ENCODE peak calls at places on chromosomes 2 and 18, in ten cellular contexts. S is Karpas-422, C is psoas muscle, T is A549, L is GM23248, E is left ventricle myocardium inferior, F is lower lobe of right lung, H is MM.1S, P is tibial artery, I is PC-3. A is an unnamed sample.

GRCh38 chr2:120404941-120405768 is 59.2 kb downstream of the INHBB start:
- DNase-seq in S (no peak), C (no peak), T (no peak), L (no peak), E (no peak), F (no peak), H (no peak), P (no peak), I (no peak), A (no peak)

GRCh38 chr2:164860694-164861042 is 19.0 kb upstream of the COBLL1 start:
- DNase-seq in S (no peak), C (no peak), T (no peak), L (no peak), E (no peak), F (no peak), H (no peak), P (no peak), I (no peak), A (no peak)

GRCh38 chr2:126855606-126856005 is 43.1 kb upstream of the TEX51 start:
- DNase-seq in S (no peak), C (no peak), T (no peak), L (no peak), E (no peak), F (no peak), H (no peak), P (no peak), I (no peak), A (no peak)

GRCh38 chr2:7097353-7097895 is 180.2 kb downstream of the RNF144A start:
- DNase-seq in S (peak; percentile 83), C (peak; percentile 76), T (peak; percentile 72), L (peak; percentile 75), E (peak; percentile 73), F (peak; percentile 84), H (peak; percentile 82), P (peak; percentile 84), I (peak; percentile 79), A (peak; percentile 77)

GRCh38 chr18:8471373-8471772 is 137.9 kb upstream of the RAB12 start:
- DNase-seq in S (no peak), C (no peak), T (no peak), L (no peak), E (no peak), F (no peak), H (no peak), P (no peak), I (no peak), A (no peak)

GRCh38 chr2:138276367-138276766 is 225.2 kb upstream of the SPOPL start:
- DNase-seq in S (no peak), C (no peak), T (no peak), L (peak; percentile 11), E (no peak), F (no peak), H (no peak), P (no peak), I (peak; percentile 10), A (no peak)

GRCh38 chr2:111121028-111121872 is 536 bp downstream of the BCL2L11 start:
- DNase-seq in S (peak; percentile 83), C (peak; percentile 58), T (peak; percentile 45), L (peak; percentile 65), E (peak; percentile 42), F (peak; percentile 76), H (peak; percentile 44), P (peak; percentile 76), I (peak; percentile 38), A (peak; percentile 89)

GRCh38 chr2:109229094-109229675 is 100.2 kb downstream of the SH3RF3 start:
- DNase-seq in S (no peak), C (no peak), T (no peak), L (no peak), E (no peak), F (no peak), H (no peak), P (no peak), I (no peak), A (no peak)

GRCh38 chr2:102111823-102112222 is 30.7 kb upstream of the IL1R1 start:
- DNase-seq in S (no peak), C (no peak), T (no peak), L (no peak), E (no peak), F (no peak), H (no peak), P (no peak), I (no peak), A (no peak)

GRCh38 chr18:62790836-62791772 is 75.8 kb downstream of the PHLPP1 start:
- DNase-seq in S (no peak), C (no peak), T (no peak), L (peak; percentile 65), E (no peak), F (no peak), H (no peak), P (no peak), I (no peak), A (no peak)

GRCh38 chr18:62786689-62787088 is 71.3 kb downstream of the PHLPP1 start:
- DNase-seq in S (no peak), C (no peak), T (no peak), L (no peak), E (no peak), F (no peak), H (no peak), P (no peak), I (no peak), A (no peak)

GRCh38 chr18:62788111-62788510 is 72.8 kb downstream of the PHLPP1 start:
- DNase-seq in S (no peak), C (no peak), T (no peak), L (no peak), E (no peak), F (no peak), H (no peak), P (no peak), I (no peak), A (no peak)

GRCh38 chr18:62784966-62785413 is 69.6 kb downstream of the PHLPP1 start:
- DNase-seq in S (no peak), C (peak; percentile 15), T (peak; percentile 21), L (peak; percentile 67), E (no peak), F (no peak), H (no peak), P (no peak), I (no peak), A (no peak)

GRCh38 chr18:62788891-62789290 is 73.5 kb downstream of the PHLPP1 start:
- DNase-seq in S (no peak), C (no peak), T (no peak), L (no peak), E (no peak), F (no peak), H (no peak), P (no peak), I (peak; percentile 40), A (no peak)
- H3K4me1 ChIP-seq in S (no peaks in the 10 kb centered on the region), C (peaks cover 6% of the 10 kb centered on the region), T (peaks cover 50% of the 10 kb centered on the region), L (peaks cover 34% of the 10 kb centered on the region), E (peaks cover 56% of the 10 kb centered on the region), F (peaks cover 16% of the 10 kb centered on the region), H (no peaks in the 10 kb centered on the region), P (no peaks in the 10 kb centered on the region), I (peaks cover 16% of the 10 kb centered on the region), A (peaks cover 11% of the 10 kb centered on the region)

DNA sequence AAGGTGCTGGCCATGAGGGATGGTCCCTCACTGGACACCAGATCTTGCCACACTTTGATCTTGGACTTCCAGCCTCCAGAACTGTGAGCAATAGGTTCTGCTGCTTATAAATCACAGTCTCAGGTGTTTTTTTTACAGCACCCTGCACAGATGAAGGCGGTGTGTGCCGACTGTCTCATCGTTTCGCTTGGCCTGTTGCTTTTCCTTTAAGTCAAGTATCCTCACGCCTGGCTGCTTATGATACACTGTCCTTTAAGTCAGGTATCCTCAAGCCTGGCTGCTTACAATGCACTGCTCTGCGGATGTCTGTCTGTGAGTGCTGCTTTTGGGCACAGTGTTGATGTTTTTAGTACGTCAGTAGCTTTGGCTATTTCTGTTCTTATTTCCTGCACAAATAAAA is 40.3 kb downstream of the SALL3 start:
- DNase-seq in S (no peak), C (no peak), T (no peak), L (no peak), E (no peak), F (no peak), H (no peak), P (no peak), I (no peak), A (no peak)
- H3K4me3 ChIP-seq in S (no peak overlapping the region), C (no peak overlapping the region), T (no peak overlapping the region), L (no peak overlapping the region), E (no peak overlapping the region), F (no peak overlapping the region), H (no peak overlapping the region), P (no peak overlapping the region), I (no peak overlapping the region), A (no peak overlapping the region)

DNA sequence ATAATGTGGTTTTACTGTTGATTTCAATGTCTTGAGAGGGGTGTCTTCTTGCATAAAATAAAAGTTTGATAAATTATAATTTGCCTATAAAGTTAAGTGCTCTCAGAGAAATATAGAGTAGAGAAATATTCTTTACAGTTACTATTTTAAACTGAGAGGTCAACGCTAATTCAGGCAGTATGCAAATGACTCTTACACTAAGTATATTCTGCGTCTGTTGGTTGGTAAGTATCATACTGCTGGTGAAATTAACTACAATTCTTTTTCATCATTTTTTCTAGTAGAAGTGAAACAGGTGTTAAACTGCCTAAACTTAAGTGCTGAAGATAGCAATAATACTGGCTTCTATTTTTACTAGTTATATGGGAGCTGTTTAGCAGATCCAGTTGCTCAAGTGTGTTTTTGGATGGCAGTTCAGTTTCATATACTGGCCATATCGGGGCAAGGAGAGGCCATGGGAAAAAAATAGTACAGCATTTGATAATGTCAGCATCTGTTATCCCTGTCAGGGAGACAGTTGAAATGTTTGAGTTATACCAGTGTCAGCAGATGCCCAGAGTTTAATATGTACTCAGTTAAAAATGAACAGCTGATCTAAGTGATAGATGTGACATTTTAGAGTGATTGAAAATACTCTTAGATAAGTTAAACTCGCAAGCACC is 86.2 kb downstream of the MIB1 start:
- DNase-seq in S (peak; percentile 55), C (no peak), T (no peak), L (no peak), E (no peak), F (no peak), H (peak; percentile 63), P (no peak), I (no peak), A (no peak)
- H3K27ac ChIP-seq in S (peak overlapping the region; percentile 48), C (peak overlapping the region; percentile 86), T (no peak overlapping the region), L (peak overlapping the region; percentile 71), E (peak overlapping the region; percentile 78), F (no peak overlapping the region), H (peak overlapping the region; percentile 73), P (peak overlapping the region; percentile 59), I (no peak overlapping the region), A (no peak overlapping the region)

DNA sequence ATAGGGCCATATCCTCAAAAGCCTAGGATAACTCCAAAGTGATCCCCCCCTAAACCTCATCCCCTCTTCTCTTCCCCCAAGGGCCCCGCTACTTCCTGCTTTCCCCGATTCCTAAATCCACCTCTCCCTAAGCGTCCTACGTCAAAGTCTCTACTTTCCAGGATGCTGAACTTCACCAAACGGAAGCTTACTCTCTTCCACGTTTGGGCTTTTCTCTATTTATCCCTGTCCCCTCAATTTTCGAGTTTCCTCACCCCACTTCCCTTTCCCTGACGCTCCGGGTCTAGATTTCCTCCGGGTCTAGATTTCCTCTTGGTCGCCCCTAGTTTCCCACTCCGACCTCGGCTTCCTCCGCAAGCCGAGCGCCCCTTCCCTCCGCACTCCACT is 541 bp downstream of the KRCC1 start:
- DNase-seq in S (no peak), C (no peak), T (peak; percentile 42), L (peak; percentile 62), E (no peak), F (no peak), H (no peak), P (no peak), I (peak; percentile 13), A (no peak)
- H3K4me1 ChIP-seq in S (peaks cover 34% of the 10 kb centered on the region), C (peaks cover 23% of the 10 kb centered on the region), T (peaks cover 24% of the 10 kb centered on the region), L (peaks cover 21% of the 10 kb centered on the region), E (peaks cover 50% of the 10 kb centered on the region), F (peaks cover 27% of the 10 kb centered on the region), H (peaks cover 11% of the 10 kb centered on the region), P (no peaks in the 10 kb centered on the region), I (peaks cover 19% of the 10 kb centered on the region), A (peaks cover 9% of the 10 kb centered on the region)

A was measured in left lung.